ENCODE peak calls at places on chromosomes 2 and 18, in six cellular contexts. D, I, A, M, S and H are unnamed samples.

GRCh38 chr2:203551653-203552250 is 16.7 kb upstream of the RAPH1 start:
- DNase-seq in I (peak; percentile 33), M (no peak), A (no peak), S (no peak), D (no peak), H (no peak)

GRCh38 chr2:23925702-23926288 is 1.1 kb downstream of the ATAD2B start:
- DNase-seq in I (peak; percentile 73), M (peak; percentile 41), D (no peak), S (peak; percentile 71), A (peak; percentile 4), H (no peak)

GRCh38 chr2:38806001-38806400 is 28.0 kb downstream of the GEMIN6 start:
- DNase-seq in I (no peak), M (no peak), D (no peak), S (no peak), A (no peak), H (no peak)

GRCh38 chr18:6997802-6998201 is 119.8 kb downstream of the LAMA1 start:
- DNase-seq in M (no peak), S (no peak), D (no peak), I (no peak), A (no peak), H (no peak)

GRCh38 chr2:174740718-174741117 is 23.6 kb downstream of the CHRNA1 start:
- DNase-seq in D (no peak), A (no peak), I (no peak), S (no peak), M (no peak), H (no peak)

GRCh38 chr18:39162013-39162412 is 1596.4 kb upstream of the CELF4 start:
- DNase-seq in M (no peak), S (no peak), A (no peak), D (no peak), I (no peak), H (no peak)

GRCh38 chr2:47771211-47771610 is 11.7 kb upstream of the MSH6 start:
- DNase-seq in A (no peak), I (no peak), M (no peak), D (peak; percentile 49), S (no peak), H (no peak)

GRCh38 chr2:219001100-219001576 is 7.9 kb upstream of the CRYBA2 start:
- DNase-seq in D (no peak), A (no peak), S (no peak), M (no peak), I (no peak), H (no peak)

GRCh38 chr18:3441290-3441689 is 8.7 kb upstream of the TGIF1 start:
- DNase-seq in S (peak; percentile 37), A (no peak), D (no peak), I (peak; percentile 18), M (no peak), H (no peak)

GRCh38 chr2:215409331-215410127 is 26.3 kb downstream of the FN1 start:
- DNase-seq in D (no peak), M (no peak), I (no peak), A (no peak), S (no peak), H (no peak)

DNA sequence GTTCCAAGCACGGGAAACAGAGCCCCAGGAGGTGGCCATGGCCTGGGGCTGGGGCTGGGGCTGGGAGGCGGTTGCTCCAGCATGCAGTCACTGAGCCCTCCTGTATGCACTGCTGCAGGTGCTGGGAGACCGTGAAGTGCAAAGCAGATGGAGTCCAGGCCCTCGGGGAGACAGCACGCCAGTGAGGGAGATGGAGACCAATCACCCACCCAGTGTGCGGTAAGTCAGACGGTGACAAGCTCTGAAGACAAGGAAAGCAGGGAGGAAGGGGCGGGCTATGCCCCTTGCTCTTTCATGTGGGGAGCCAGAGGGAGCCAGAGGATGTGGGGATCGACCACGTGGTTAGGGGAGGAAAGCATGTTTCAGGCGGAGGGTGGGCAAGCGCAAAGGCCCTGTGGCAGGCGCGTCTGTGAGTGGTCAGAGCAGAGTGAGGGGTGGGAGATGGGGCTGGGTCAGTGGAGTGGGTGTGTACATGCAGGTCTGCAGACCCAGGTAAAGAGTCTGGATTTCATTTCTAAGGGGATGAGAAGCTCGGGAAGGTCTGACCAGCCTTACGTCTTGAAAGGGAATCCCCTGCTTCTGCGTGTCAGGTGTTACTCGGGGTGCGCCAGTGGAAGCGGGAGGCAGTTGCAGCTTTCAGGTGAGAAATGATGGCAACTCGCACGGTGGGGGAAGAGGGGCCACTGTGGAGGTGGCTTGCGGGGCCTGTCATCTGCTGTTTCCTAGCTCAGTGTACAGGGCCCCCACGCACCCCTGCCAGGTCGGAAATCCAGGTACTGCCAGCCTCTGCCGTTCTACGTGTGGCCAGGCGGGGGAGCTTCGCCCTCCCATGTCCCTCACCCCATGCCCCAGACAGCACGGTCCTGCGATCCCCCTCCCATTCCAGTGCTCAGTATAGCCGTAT is 19.4 kb downstream of the RRM2 start:
- DNase-seq in D (no peak), I (peak; percentile 49), A (no peak), M (no peak), S (no peak), H (no peak)
- TF ChIP-seq CTCF in D (peak; percentile 67), I (peak; percentile 84), A (peak; percentile 18), M (peak; percentile 29), S (peak; percentile 56), H (peak; percentile 63)

GRCh38 chr18:25351773-25352628 is at the start of gene ZNF521:
- DNase-seq in M (peak; percentile 77), A (peak; percentile 55), S (peak; percentile 86), I (peak; percentile 78), D (peak; percentile 79), H (peak; percentile 94)
- TF ChIP-seq CTCF in M (no peak), A (no peak), S (peak; percentile 33), I (no peak), D (peak; percentile 40), H (peak; percentile 57)

GRCh38 chr2:28527196-28527595 is 31.3 kb downstream of the PLB1 start:
- DNase-seq in D (no peak), S (no peak), A (no peak), I (no peak), M (no peak), H (no peak)
- TF ChIP-seq CTCF in D (peak; percentile 3), S (no peak), A (no peak), I (no peak), M (no peak), H (no peak)

GRCh38 chr2:193584522-193584938 is 1389.8 kb upstream of the TMEFF2 start:
- DNase-seq in M (no peak), D (no peak), A (no peak), I (no peak), S (no peak), H (no peak)
- TF ChIP-seq CTCF in M (no peak), D (peak; percentile 58), A (no peak), I (no peak), S (no peak), H (peak; percentile 54)